ENCODE peak calls at places on chromosomes 7 and 10, in nine cellular contexts. V is SK-N-SH, C is neuronal stem cell, W is endothelial cell of umbilical vein, B is K562, P is GM23248, E is IMR-90, U is mammary epithelial cell, X is HCT116. K is an unnamed sample. For H3K36me3, the result is how much of the 10 kb centered on the place peaks cover.

GRCh38 chr7:47040795-47041194 is 541.1 kb downstream of the TNS3 start:
- DNase-seq in C (no peak), V (no peak), P (no peak), W (peak), B (peak), U (no peak), X (no peak), E (no peak), K (no peak)

GRCh38 chr7:133535308-133535707 is 282.4 kb downstream of the EXOC4 start:
- DNase-seq in B (no peak), V (no peak), E (no peak), P (peak), C (no peak), W (no peak), X (no peak), U (no peak), K (no peak)

GRCh38 chr10:106655165-106655564 is 509.3 kb downstream of the SORCS1 start:
- DNase-seq in P (no peak), U (no peak), C (no peak), B (no peak), W (no peak), X (no peak), V (no peak), E (no peak), K (no peak)

GRCh38 chr7:128726673-128727072 is 12.5 kb upstream of the CALU start:
- DNase-seq in C (no peak), W (no peak), B (no peak), E (no peak), V (no peak), P (no peak), U (no peak), X (no peak), K (no peak)

GRCh38 chr10:73838827-73839226 is 27.4 kb upstream of the NDST2 start:
- DNase-seq in U (peak), B (no peak), E (peak), V (no peak), C (no peak), X (no peak), W (no peak), P (peak), K (no peak)

GRCh38 chr10:96419351-96419750 is 60.5 kb upstream of the OPALIN start:
- DNase-seq in X (no peak), B (no peak), P (no peak), V (no peak), C (no peak), E (no peak), W (no peak), U (no peak), K (no peak)

GRCh38 chr7:129947701-129948100 is 5.1 kb downstream of the UBE2H start:
- DNase-seq in W (no peak), E (no peak), C (no peak), P (peak), V (no peak), U (no peak), X (no peak), B (no peak), K (no peak)

GRCh38 chr7:151426906-151427704 is 12.8 kb downstream of the CRYGN start:
- DNase-seq in W (no peak), E (no peak), V (no peak), X (no peak), P (no peak), B (no peak), U (no peak), C (no peak), K (no peak)

GRCh38 chr10:43688348-43688892 is 39.7 kb upstream of the ZNF32 start:
- DNase-seq in E (no peak), W (no peak), P (no peak), U (no peak), X (no peak), B (peak), C (no peak), V (no peak), K (no peak)

GRCh38 chr10:22320591-22321155 is at the start of gene BMI1:
- DNase-seq in C (peak), V (peak), E (peak), B (peak), P (peak), U (peak), X (no peak), W (peak), K (peak)

GRCh38 chr7:95897557-95898183 is 125.3 kb downstream of the DYNC1I1 start:
- DNase-seq in B (no peak), E (no peak), V (no peak), X (no peak), C (no peak), W (peak), U (no peak), P (no peak), K (no peak)

GRCh38 chr10:28991738-28992270 is 297.1 kb upstream of the LYZL1 start:
- DNase-seq in P (peak), E (peak), V (peak), C (peak), X (peak), U (peak), W (peak), B (peak), K (peak)

GRCh38 chr7:157337316-157338149 is 729 bp downstream of the DNAJB6 start:
- DNase-seq in B (peak), U (peak), E (peak), C (no peak), P (peak), X (no peak), W (peak), V (peak), K (peak)

GRCh38 chr10:85008493-85009181 is 680.2 kb downstream of the CCSER2 start:
- DNase-seq in W (no peak), U (no peak), B (no peak), V (no peak), X (no peak), E (no peak), C (no peak), P (no peak), K (no peak)

GRCh38 chr7:124762611-124763143 is 2.9 kb downstream of the GPR37 start:
- DNase-seq in B (no peak), W (peak), V (no peak), P (no peak), U (no peak), C (no peak), E (peak), X (no peak), K (peak)

GRCh38 chr7:86469680-86470295 is 173.9 kb upstream of the GRM3 start:
- DNase-seq in X (peak), C (peak), B (peak), P (peak), V (peak), U (peak), E (peak), W (peak), K (peak)

GRCh38 chr7:129376778-129377700 is 57.2 kb upstream of the STRIP2 start:
- DNase-seq in X (no peak), P (peak), U (peak), V (no peak), B (no peak), W (peak), E (peak), C (no peak), K (no peak)

GRCh38 chr7:101185258-101185839 is 5.3 kb upstream of the NAT16 start:
- DNase-seq in E (peak), P (peak), X (no peak), W (no peak), B (peak), U (peak), C (no peak), V (no peak), K (no peak)

DNA sequence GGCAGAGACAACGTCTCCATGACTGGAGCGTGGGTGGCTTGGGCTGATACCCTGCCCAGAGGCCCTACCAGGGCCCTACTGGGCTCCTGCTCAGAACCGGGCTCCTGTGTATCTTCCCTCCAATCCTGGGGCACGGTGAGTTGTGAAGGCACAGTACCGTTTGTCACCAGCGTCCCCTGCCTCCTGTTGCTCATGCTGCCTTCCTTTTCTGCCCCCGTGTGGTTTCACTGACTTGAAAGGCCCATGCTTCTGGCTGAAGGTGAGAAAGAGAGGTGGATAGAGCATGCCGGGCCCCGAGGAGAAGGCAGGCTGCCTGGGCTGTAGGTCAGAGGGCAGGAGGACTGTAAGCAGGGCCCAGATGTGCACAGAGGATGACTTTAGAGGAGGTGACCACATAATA is 9.1 kb upstream of the DMBT1 start:
- DNase-seq in U (no peak), E (no peak), W (no peak), B (no peak), P (no peak), C (no peak), V (no peak), X (no peak), K (no peak)
- H3K9ac ChIP-seq in U (no peak), E (no peak), W (no peak), B (no peak), P (no peak), C (no peak), V (no peak), X (no peak), K (no peak)

GRCh38 chr7:66099232-66099550 is 15.5 kb upstream of the CRCP start:
- DNase-seq in X (no peak), P (no peak), B (no peak), V (no peak), C (no peak), W (no peak), E (no peak), U (no peak), K (no peak)
- H3K4me3 ChIP-seq in X (peak), P (no peak), B (peak), V (no peak), C (no peak), W (no peak), E (no peak), U (no peak), K (no peak)

DNA sequence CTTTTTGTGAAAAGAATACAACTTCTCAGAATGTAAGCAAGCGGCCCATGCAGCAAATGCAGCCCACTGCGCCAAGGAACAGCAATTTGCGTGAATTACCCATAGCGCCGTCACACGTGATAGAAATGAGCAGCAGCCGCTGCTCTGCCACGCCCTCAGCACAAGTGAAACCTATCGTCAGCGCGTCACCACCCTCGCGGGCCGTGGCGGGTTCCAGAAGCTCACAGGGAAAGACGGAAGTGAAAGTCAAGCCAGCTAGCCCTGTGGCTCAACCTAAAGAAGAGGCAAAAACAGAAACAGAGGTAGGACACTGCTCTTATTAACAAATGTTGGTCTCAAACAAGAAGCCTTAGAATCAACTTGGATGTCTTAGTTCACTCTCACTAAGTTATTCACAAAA is 70.5 kb downstream of the SHH start:
- DNase-seq in B (no peak), X (no peak), W (no peak), U (no peak), E (no peak), P (no peak), C (no peak), V (no peak), K (no peak)
- H3K36me3 ChIP-seq in B (half or more), X (under half), W (under half), U (under half), E (under half), P (half or more), C (half or more), V (half or more), K (under half)

DNA sequence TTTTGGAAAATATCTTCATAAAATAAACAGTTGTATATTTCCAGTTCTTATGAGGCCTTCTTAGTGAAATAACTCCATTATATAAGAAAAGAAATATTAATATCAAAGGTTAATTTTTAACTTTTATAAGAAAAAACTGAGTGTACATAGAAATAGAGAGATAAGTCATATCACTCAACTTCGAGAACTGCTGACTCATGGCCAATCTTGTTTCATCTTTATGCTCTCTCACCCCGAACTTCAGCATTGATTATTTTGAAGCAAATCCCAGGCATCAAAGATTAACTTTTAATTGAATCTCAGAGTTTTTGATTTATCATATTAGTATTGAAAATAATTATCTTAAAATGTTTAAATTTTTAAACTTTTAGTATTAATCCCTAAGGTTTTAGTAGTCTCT is 527.1 kb downstream of the GFRA1 start:
- DNase-seq in U (no peak), P (no peak), B (no peak), W (no peak), E (no peak), V (no peak), C (no peak), X (no peak), K (no peak)
- H3K9ac ChIP-seq in U (no peak), P (no peak), B (no peak), W (no peak), E (no peak), V (no peak), C (no peak), X (no peak), K (no peak)

DNA sequence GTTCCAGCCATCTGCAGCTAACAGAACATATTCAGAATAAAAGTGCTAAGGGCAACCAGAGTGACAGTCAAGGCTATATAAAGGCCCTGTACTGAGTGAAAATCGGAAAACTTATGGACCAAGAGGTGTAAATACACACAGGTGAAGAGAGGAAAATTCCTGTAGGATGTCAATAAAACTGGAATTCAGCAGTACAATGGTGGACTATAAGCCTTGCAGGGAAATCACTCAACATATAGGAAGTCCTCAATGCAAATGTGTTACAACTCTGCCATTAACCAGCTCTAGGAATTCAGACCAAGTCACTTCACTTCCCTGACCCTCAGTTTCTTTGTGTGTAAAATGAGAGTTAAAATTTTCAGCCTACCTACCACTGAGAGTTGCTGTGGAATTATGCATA is 7.7 kb downstream of the USP6NL start:
- DNase-seq in C (no peak), V (no peak), U (no peak), W (no peak), X (no peak), E (no peak), P (no peak), B (no peak), K (no peak)
- H3K4me3 ChIP-seq in C (no peak), V (no peak), U (no peak), W (no peak), X (no peak), E (no peak), P (no peak), B (no peak), K (no peak)

GRCh38 chr7:23335621-23336020 is 36.5 kb downstream of the MALSU1 start:
- DNase-seq in U (no peak), W (peak), X (no peak), V (no peak), C (no peak), E (no peak), P (no peak), B (no peak), K (no peak)
- H3K36me3 ChIP-seq in U (under half), W (under half), X (under half), V (half or more), C (half or more), E (under half), P (under half), B (half or more), K (under half)